ENCODE peak calls at places on chromosomes 2 and 18, in four cellular contexts. M, Y, A and Z are unnamed samples.

GRCh38 chr2:196336715-196337617 is 165.6 kb upstream of the STK17B start:
- DNase-seq in A (no peak), Y (no peak), M (no peak), Z (no peak)

GRCh38 chr2:10424051-10424450 is 24.1 kb downstream of the ODC1 start:
- DNase-seq in Y (no peak), M (no peak), A (no peak), Z (peak)

GRCh38 chr2:233764761-233765160 is 4.7 kb downstream of the UGT1A1 start:
- DNase-seq in Y (no peak), A (no peak), M (no peak), Z (no peak)

GRCh38 chr2:95760839-95761525 is 169.2 kb downstream of the TRIM43 start:
- DNase-seq in Y (no peak), A (no peak), M (no peak), Z (no peak)

GRCh38 chr2:189164732-189165131 is 14.8 kb downstream of the COL5A2 start:
- DNase-seq in Y (no peak), A (no peak), M (no peak), Z (no peak)

GRCh38 chr2:168165418-168165817 is 82.0 kb downstream of the STK39 start:
- DNase-seq in M (no peak), A (no peak), Y (no peak), Z (no peak)

GRCh38 chr2:107634172-107634571 is 192.5 kb upstream of the RGPD4 start:
- DNase-seq in Y (no peak), M (no peak), A (no peak), Z (no peak)

GRCh38 chr18:7572837-7573236 is 5.7 kb downstream of the PTPRM start:
- DNase-seq in Y (no peak), M (no peak), A (no peak), Z (no peak)

GRCh38 chr2:1884933-1885580 is 140.7 kb upstream of the PXDN start:
- DNase-seq in M (no peak), A (no peak), Y (no peak), Z (no peak)

GRCh38 chr2:31896293-31896692 is 114.5 kb downstream of the MEMO1 start:
- DNase-seq in Y (no peak), M (no peak), A (no peak), Z (no peak)

GRCh38 chr18:7230646-7231349 is at the start of gene LRRC30:
- DNase-seq in Y (no peak), M (no peak), A (no peak), Z (no peak)

GRCh38 chr2:191202209-191202721 is 42.9 kb upstream of the MYO1B start:
- DNase-seq in Y (no peak), A (no peak), M (no peak), Z (no peak)

GRCh38 chr2:192190474-192190873 is 4.3 kb downstream of the TMEFF2 start:
- DNase-seq in Y (no peak), M (no peak), A (no peak), Z (no peak)

GRCh38 chr2:26122633-26123032 is 50.3 kb upstream of the GAREM2 start:
- DNase-seq in A (no peak), M (no peak), Y (no peak), Z (no peak)

GRCh38 chr2:86035371-86035882 is 70.3 kb downstream of the POLR1A start:
- DNase-seq in A (no peak), Y (no peak), M (no peak), Z (peak)

GRCh38 chr2:55097462-55098410 is 47.5 kb upstream of the RTN4 start:
- DNase-seq in Y (no peak), A (no peak), M (no peak), Z (no peak)

GRCh38 chr2:147399011-147399410 is 445.8 kb upstream of the ACVR2A start:
- DNase-seq in Y (no peak), M (no peak), A (no peak), Z (no peak)

GRCh38 chr2:186780701-186781316 is 68.2 kb downstream of the ZSWIM2 start:
- DNase-seq in M (no peak), A (no peak), Y (no peak), Z (no peak)

GRCh38 chr2:217193431-217194075 is 333.7 kb upstream of the TNP1 start:
- DNase-seq in A (no peak), M (no peak), Y (no peak), Z (no peak)

GRCh38 chr2:23545391-23545790 is 160.4 kb downstream of the KLHL29 start:
- DNase-seq in Y (peak), M (no peak), A (no peak), Z (no peak)

GRCh38 chr2:14587119-14587518 is 45.4 kb upstream of the LRATD1 start:
- DNase-seq in Y (no peak), A (no peak), M (no peak), Z (no peak)

GRCh38 chr2:75716406-75716805 is 5.7 kb upstream of the GCFC2 start:
- DNase-seq in A (no peak), Y (no peak), M (no peak), Z (no peak)

GRCh38 chr2:26139269-26140183 is 33.4 kb upstream of the GAREM2 start:
- DNase-seq in M (no peak), Y (no peak), A (no peak), Z (no peak)

GRCh38 chr18:48724455-48724854 is 185.6 kb downstream of the CTIF start:
- DNase-seq in M (no peak), A (no peak), Y (no peak), Z (no peak)

GRCh38 chr18:77346446-77346845 is 96.8 kb downstream of the GALR1 start:
- DNase-seq in A (no peak), Y (no peak), M (no peak), Z (no peak)

GRCh38 chr2:48940606-48941005 is 185.1 kb upstream of the LHCGR start:
- DNase-seq in A (no peak), Y (no peak), M (no peak), Z (no peak)

GRCh38 chr2:12296915-12297314 is 419.8 kb upstream of the TRIB2 start:
- DNase-seq in Y (no peak), A (no peak), M (no peak), Z (no peak)

GRCh38 chr2:7593286-7593685 is 676.1 kb downstream of the RNF144A start:
- DNase-seq in Y (no peak), M (no peak), A (no peak), Z (no peak)

GRCh38 chr18:11125372-11126315 is 23.7 kb downstream of the PIEZO2 start:
- DNase-seq in A (no peak), Y (no peak), M (no peak), Z (no peak)

GRCh38 chr2:206305523-206306245 is 31.2 kb downstream of the ZDBF2 start:
- DNase-seq in M (no peak), A (no peak), Y (no peak), Z (no peak)

GRCh38 chr2:33056170-33056569 is 109.4 kb downstream of the LTBP1 start:
- DNase-seq in M (no peak), Y (no peak), A (no peak), Z (no peak)

GRCh38 chr2:33047939-33048338 is 101.2 kb downstream of the LTBP1 start:
- DNase-seq in A (no peak), Y (no peak), M (no peak), Z (no peak)

GRCh38 chr2:33051586-33052385 is 105.0 kb downstream of the LTBP1 start:
- DNase-seq in Y (peak), M (no peak), A (no peak), Z (no peak)
- TF ChIP-seq POLR2AphosphoS5 in Y (no peak), M (peak), A (no peak), Z (no peak)

DNA sequence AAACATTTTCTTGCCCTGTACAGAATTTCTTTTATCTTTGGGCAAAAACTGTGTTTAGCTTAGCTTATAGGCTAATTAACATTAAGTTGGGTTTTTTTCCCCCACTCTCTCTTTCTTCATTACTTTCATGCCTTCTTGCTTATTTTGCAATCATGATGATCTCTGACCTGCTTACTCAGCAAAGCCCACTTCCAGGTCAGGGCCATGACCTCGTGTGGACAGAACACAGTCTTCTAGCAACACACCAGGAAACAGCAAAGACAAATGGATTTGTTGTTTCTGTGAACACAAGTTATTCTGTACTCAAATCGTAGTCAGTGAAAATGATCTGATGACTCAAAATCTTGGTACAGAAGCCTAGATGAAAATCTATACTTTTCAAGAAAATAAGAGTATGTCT is 60.7 kb downstream of the SPATS2L start:
- DNase-seq in Y (no peak), M (no peak), A (no peak), Z (no peak)
- TF ChIP-seq POLR2AphosphoS5 in Y (no peak), M (no peak), A (no peak), Z (peak)

GRCh38 chr2:45009303-45009927 is at the start of gene SIX2:
- DNase-seq in Y (no peak), M (peak), A (no peak), Z (no peak)

GRCh38 chr2:45009928-45010705 is 865 bp upstream of the SIX2 start:
- DNase-seq in M (peak), Y (no peak), A (no peak), Z (no peak)

GRCh38 chr2:45012733-45013132 is 3.5 kb upstream of the SIX2 start:
- DNase-seq in M (no peak), A (no peak), Y (no peak), Z (no peak)

GRCh38 chr2:45011621-45012602 is 2.7 kb upstream of the SIX2 start:
- DNase-seq in Y (no peak), M (no peak), A (no peak), Z (no peak)

GRCh38 chr2:45010706-45011036 is 1.4 kb upstream of the SIX2 start:
- DNase-seq in Y (no peak), A (no peak), M (no peak), Z (no peak)
- TF ChIP-seq POLR2AphosphoS5 in Y (no peak), A (no peak), M (no peak), Z (no peak)

GRCh38 chr2:19609266-19609665 is 250.8 kb upstream of the OSR1 start:
- DNase-seq in Y (no peak), M (no peak), A (no peak), Z (no peak)

GRCh38 chr2:19614066-19614465 is 255.6 kb upstream of the OSR1 start:
- DNase-seq in M (no peak), Y (no peak), A (no peak), Z (no peak)

GRCh38 chr2:19611491-19612332 is 253.3 kb upstream of the OSR1 start:
- DNase-seq in M (no peak), Y (no peak), A (no peak), Z (no peak)

GRCh38 chr2:19607400-19607799 is 249.0 kb upstream of the OSR1 start:
- DNase-seq in M (no peak), A (no peak), Y (no peak), Z (no peak)

GRCh38 chr2:19607931-19608762 is 249.7 kb upstream of the OSR1 start:
- DNase-seq in A (no peak), Y (no peak), M (no peak), Z (no peak)
- TF ChIP-seq POLR2AphosphoS5 in A (no peak), Y (no peak), M (no peak), Z (no peak)

GRCh38 chr18:23203891-23204432 is 68.7 kb downstream of the CABLES1 start:
- DNase-seq in M (no peak), A (no peak), Y (no peak), Z (no peak)

GRCh38 chr18:23201741-23202140 is 66.5 kb downstream of the CABLES1 start:
- DNase-seq in M (no peak), A (no peak), Y (no peak), Z (no peak)

GRCh38 chr18:23198217-23198845 is 63.0 kb downstream of the CABLES1 start:
- DNase-seq in M (no peak), Y (no peak), A (no peak), Z (no peak)

GRCh38 chr18:23204589-23205235 is 69.4 kb downstream of the CABLES1 start:
- DNase-seq in M (no peak), A (no peak), Y (no peak), Z (no peak)

DNA sequence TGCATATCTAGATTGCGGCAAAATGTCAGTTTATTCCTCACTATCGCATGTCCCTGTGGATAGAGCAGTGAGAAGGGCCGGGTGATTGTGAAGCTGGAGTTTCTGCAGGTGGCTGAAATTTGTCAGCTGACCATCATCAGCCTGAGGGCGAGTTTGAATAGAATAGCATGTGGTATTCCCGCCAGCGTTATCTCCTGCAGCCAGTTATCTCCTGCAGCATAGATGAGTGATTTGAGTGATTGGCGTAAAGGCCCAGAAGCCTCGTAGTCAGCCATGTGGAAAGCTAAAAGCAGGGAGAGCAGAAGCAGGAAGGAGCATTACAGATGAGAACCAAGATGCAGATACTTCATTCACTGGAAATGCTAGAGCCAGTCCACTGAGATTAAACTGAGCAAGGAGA is 65.5 kb downstream of the CABLES1 start:
- DNase-seq in M (no peak), A (no peak), Y (no peak), Z (no peak)
- TF ChIP-seq POLR2AphosphoS5 in M (no peak), A (no peak), Y (no peak), Z (no peak)

GRCh38 chr2:64945973-64946736 is 43.0 kb upstream of the SLC1A4 start:
- DNase-seq in M (no peak), Y (peak), A (peak), Z (peak)
- TF ChIP-seq POLR2AphosphoS5 in M (no peak), Y (peak), A (peak), Z (peak)

DNA sequence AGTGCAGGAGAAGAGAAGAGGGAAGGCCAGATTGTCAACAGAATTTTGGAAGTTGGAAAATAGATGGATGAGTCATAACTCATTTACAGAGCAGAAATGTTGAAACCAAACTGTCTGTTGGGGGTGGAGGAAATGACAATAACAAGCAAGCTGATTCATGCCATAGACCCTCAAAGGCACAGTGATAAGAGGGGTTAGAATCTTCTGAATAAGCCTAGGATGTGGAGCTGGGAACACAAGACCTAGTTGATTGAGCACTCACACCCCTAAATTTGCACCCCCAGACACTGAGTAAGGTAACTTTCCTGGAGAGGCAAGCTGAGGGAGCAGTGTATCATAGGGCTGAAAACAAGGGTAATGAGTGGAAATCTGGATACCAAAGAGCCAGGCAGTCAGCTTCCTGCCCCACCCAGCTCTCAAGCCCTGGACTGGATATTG is 141.4 kb downstream of the SCG2 start:
- DNase-seq in A (no peak), M (no peak), Y (peak), Z (no peak)
- TF ChIP-seq POLR2AphosphoS5 in A (no peak), M (no peak), Y (no peak), Z (no peak)

DNA sequence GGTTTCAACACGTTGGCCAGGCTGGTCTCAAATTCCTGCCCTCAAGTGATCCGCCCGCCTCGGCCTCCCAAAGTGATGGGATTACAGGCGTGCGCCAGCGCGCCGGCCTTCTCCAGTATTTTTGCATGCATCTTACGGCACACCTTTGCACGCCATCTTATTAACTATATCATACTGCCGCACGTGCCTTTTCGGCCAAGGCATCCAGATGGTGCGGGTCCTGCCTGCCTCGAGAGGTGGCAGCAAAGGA is 759 bp upstream of the ING5 start:
- DNase-seq in A (no peak), Y (no peak), M (no peak), Z (no peak)
- TF ChIP-seq POLR2AphosphoS5 in A (no peak), Y (no peak), M (peak), Z (peak)

DNA sequence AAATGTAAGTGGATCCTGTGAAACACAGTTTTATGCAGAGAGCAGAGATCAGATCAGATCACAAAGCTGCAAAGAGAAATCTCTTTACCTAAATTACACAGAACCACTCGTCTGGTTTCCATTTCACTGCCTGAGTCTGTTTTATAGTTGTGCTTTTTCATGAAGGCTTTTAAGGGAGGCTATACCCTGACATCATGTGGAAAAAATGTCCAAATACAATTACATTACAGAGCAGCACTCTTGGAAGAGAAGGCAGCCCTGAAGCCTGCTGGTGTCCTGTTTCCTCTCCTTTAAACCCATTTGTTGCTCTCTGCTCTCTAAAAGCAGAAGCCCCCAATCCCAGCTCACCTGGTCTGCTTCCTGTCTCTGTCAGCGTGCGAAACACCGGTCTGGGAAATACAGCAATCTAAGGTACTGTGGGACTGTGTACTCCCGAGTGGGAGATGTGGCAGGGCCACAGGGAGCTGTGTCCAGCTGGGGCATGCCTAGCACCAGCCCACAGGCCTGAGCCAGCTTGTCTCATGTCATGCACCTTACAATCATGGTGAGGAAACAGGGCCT is 24.8 kb upstream of the ZFP36L2 start:
- DNase-seq in Y (no peak), M (peak), A (no peak), Z (no peak)
- TF ChIP-seq POLR2AphosphoS5 in Y (no peak), M (peak), A (no peak), Z (no peak)

DNA sequence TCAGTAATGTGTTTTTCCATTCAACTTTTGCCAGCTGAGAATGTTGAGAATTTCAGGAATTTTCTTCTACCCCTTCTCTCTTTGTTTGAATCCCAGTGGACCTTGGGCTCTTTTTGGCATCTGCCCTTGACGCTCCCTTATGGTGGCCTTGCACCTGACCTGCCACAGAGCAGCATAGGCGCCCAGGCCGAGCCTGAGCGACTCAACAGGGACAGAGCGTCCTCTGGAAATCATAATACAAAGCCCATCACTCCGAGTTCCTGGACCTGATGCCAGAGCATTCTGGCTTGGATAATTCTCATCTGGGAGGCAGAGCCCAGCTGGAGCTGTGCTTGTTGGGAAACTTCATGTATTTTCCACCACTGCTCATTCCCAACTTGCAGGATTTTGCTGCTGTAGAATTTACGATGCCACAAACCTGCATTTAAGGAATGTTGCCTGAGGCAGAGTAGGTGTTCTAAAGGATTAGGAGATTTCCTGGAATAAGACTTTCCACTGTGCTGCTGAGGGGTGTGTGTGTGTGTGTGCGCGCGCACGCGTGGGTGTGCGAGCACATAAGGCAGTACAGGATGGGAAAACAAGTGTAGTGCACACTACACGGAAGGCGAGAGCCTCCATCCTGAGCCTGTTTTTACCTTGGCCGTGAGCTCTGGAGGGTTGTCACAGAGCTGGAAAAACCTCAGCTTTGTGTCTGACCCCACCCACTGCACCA is 77.1 kb upstream of the TXNDC2 start:
- DNase-seq in Y (no peak), A (no peak), M (peak), Z (no peak)
- TF ChIP-seq POLR2AphosphoS5 in Y (no peak), A (no peak), M (peak), Z (peak)